ENCODE peak calls at places on chromosomes 11 and 22, in seven cellular contexts. One of them, this sample, is unnamed.

GRCh38 chr22:32737811-32738210 is 63.7 kb upstream of the TIMP3 start:
- DNase-seq in naive thymus-derived CD4-positive, alpha-beta T cell: no peak
- DNase-seq in mammary epithelial cell: no peak
- DNase-seq in stomach: no peak
- DNase-seq in cardiac muscle cell: no peak
- DNase-seq in right atrium auricular region: no peak
- DNase-seq in esophagus muscularis mucosa: no peak
- DNase-seq in this sample: no peak

GRCh38 chr22:41857160-41857859 is 24.4 kb downstream of the SREBF2 start:
- DNase-seq in naive thymus-derived CD4-positive, alpha-beta T cell: peak; percentile 53
- DNase-seq in mammary epithelial cell: peak; percentile 88
- DNase-seq in stomach: peak; percentile 38
- DNase-seq in cardiac muscle cell: peak; percentile 76
- DNase-seq in right atrium auricular region: no peak
- DNase-seq in esophagus muscularis mucosa: no peak
- DNase-seq in this sample: peak; percentile 72

GRCh38 chr11:130583866-130584265 is 135.4 kb downstream of the ADAMTS15 start:
- DNase-seq in naive thymus-derived CD4-positive, alpha-beta T cell: no peak
- DNase-seq in mammary epithelial cell: no peak
- DNase-seq in stomach: no peak
- DNase-seq in cardiac muscle cell: no peak
- DNase-seq in right atrium auricular region: no peak
- DNase-seq in esophagus muscularis mucosa: no peak
- DNase-seq in this sample: no peak

GRCh38 chr22:29062286-29062949 is 787 bp upstream of the C22orf31 start:
- DNase-seq in naive thymus-derived CD4-positive, alpha-beta T cell: no peak
- DNase-seq in mammary epithelial cell: peak; percentile 38
- DNase-seq in stomach: no peak
- DNase-seq in cardiac muscle cell: peak; percentile 35
- DNase-seq in right atrium auricular region: no peak
- DNase-seq in esophagus muscularis mucosa: no peak
- DNase-seq in this sample: no peak

GRCh38 chr22:31151872-31152271 is 8.1 kb upstream of the RNF185 start:
- DNase-seq in naive thymus-derived CD4-positive, alpha-beta T cell: no peak
- DNase-seq in mammary epithelial cell: no peak
- DNase-seq in stomach: no peak
- DNase-seq in cardiac muscle cell: no peak
- DNase-seq in right atrium auricular region: no peak
- DNase-seq in esophagus muscularis mucosa: no peak
- DNase-seq in this sample: no peak

GRCh38 chr11:75474878-75475766 is 42.1 kb upstream of the KLHL35 start:
- DNase-seq in naive thymus-derived CD4-positive, alpha-beta T cell: peak; percentile 32
- DNase-seq in mammary epithelial cell: no peak
- DNase-seq in stomach: peak; percentile 33
- DNase-seq in cardiac muscle cell: peak; percentile 24
- DNase-seq in right atrium auricular region: no peak
- DNase-seq in esophagus muscularis mucosa: no peak
- DNase-seq in this sample: no peak

GRCh38 chr11:108224908-108225786 is 2.3 kb downstream of the ATM start:
- DNase-seq in naive thymus-derived CD4-positive, alpha-beta T cell: peak; percentile 66
- DNase-seq in mammary epithelial cell: no peak
- DNase-seq in stomach: no peak
- DNase-seq in cardiac muscle cell: no peak
- DNase-seq in right atrium auricular region: no peak
- DNase-seq in esophagus muscularis mucosa: no peak
- DNase-seq in this sample: no peak

GRCh38 chr11:68436985-68437926 is 23.3 kb upstream of the PPP6R3 start:
- DNase-seq in naive thymus-derived CD4-positive, alpha-beta T cell: no peak
- DNase-seq in mammary epithelial cell: peak; percentile 75
- DNase-seq in stomach: no peak
- DNase-seq in cardiac muscle cell: no peak
- DNase-seq in right atrium auricular region: peak; percentile 80
- DNase-seq in esophagus muscularis mucosa: no peak
- DNase-seq in this sample: peak; percentile 31

GRCh38 chr11:59106363-59107336 is at the start of gene FAM111B:
- DNase-seq in naive thymus-derived CD4-positive, alpha-beta T cell: peak; percentile 39
- DNase-seq in mammary epithelial cell: peak; percentile 97
- DNase-seq in stomach: peak; percentile 86
- DNase-seq in cardiac muscle cell: peak; percentile 77
- DNase-seq in right atrium auricular region: peak; percentile 88
- DNase-seq in esophagus muscularis mucosa: no peak
- DNase-seq in this sample: peak; percentile 90

GRCh38 chr11:116119158-116119557 is 614.9 kb upstream of the CADM1 start:
- DNase-seq in naive thymus-derived CD4-positive, alpha-beta T cell: no peak
- DNase-seq in mammary epithelial cell: no peak
- DNase-seq in stomach: no peak
- DNase-seq in cardiac muscle cell: no peak
- DNase-seq in right atrium auricular region: no peak
- DNase-seq in esophagus muscularis mucosa: no peak
- DNase-seq in this sample: no peak

GRCh38 chr11:31873115-31873514 is 62.0 kb upstream of the PAX6 start:
- DNase-seq in naive thymus-derived CD4-positive, alpha-beta T cell: no peak
- DNase-seq in mammary epithelial cell: no peak
- DNase-seq in stomach: no peak
- DNase-seq in cardiac muscle cell: no peak
- DNase-seq in right atrium auricular region: no peak
- DNase-seq in esophagus muscularis mucosa: no peak
- DNase-seq in this sample: peak; percentile 25

GRCh38 chr11:110199184-110199981 is 97.0 kb downstream of the RDX start:
- DNase-seq in naive thymus-derived CD4-positive, alpha-beta T cell: no peak
- DNase-seq in mammary epithelial cell: peak; percentile 42
- DNase-seq in stomach: no peak
- DNase-seq in cardiac muscle cell: peak; percentile 36
- DNase-seq in right atrium auricular region: peak; percentile 38
- DNase-seq in esophagus muscularis mucosa: peak; percentile 80
- DNase-seq in this sample: no peak

GRCh38 chr11:44877908-44878459 is 72.7 kb downstream of the TP53I11 start:
- DNase-seq in naive thymus-derived CD4-positive, alpha-beta T cell: no peak
- DNase-seq in mammary epithelial cell: no peak
- DNase-seq in stomach: no peak
- DNase-seq in cardiac muscle cell: no peak
- DNase-seq in right atrium auricular region: no peak
- DNase-seq in esophagus muscularis mucosa: no peak
- DNase-seq in this sample: no peak

GRCh38 chr11:78168539-78169477 is 19.6 kb downstream of the KCTD21 start:
- DNase-seq in naive thymus-derived CD4-positive, alpha-beta T cell: no peak
- DNase-seq in mammary epithelial cell: no peak
- DNase-seq in stomach: peak; percentile 35
- DNase-seq in cardiac muscle cell: peak; percentile 82
- DNase-seq in right atrium auricular region: peak; percentile 96
- DNase-seq in esophagus muscularis mucosa: peak; percentile 93
- DNase-seq in this sample: no peak

GRCh38 chr22:44393066-44393465 is 80.3 kb upstream of the SHISAL1 start:
- DNase-seq in naive thymus-derived CD4-positive, alpha-beta T cell: no peak
- DNase-seq in mammary epithelial cell: no peak
- DNase-seq in stomach: no peak
- DNase-seq in cardiac muscle cell: no peak
- DNase-seq in right atrium auricular region: no peak
- DNase-seq in esophagus muscularis mucosa: no peak
- DNase-seq in this sample: no peak

GRCh38 chr22:19853879-19854777 is 546 bp downstream of the GNB1L start:
- DNase-seq in naive thymus-derived CD4-positive, alpha-beta T cell: no peak
- DNase-seq in mammary epithelial cell: no peak
- DNase-seq in stomach: peak; percentile 25
- DNase-seq in cardiac muscle cell: no peak
- DNase-seq in right atrium auricular region: peak; percentile 58
- DNase-seq in esophagus muscularis mucosa: peak; percentile 87
- DNase-seq in this sample: no peak

GRCh38 chr11:1196516-1197391 is 26.1 kb upstream of the MUC5B start:
- DNase-seq in naive thymus-derived CD4-positive, alpha-beta T cell: no peak
- DNase-seq in mammary epithelial cell: no peak
- DNase-seq in stomach: peak; percentile 24
- DNase-seq in cardiac muscle cell: no peak
- DNase-seq in right atrium auricular region: no peak
- DNase-seq in esophagus muscularis mucosa: no peak
- DNase-seq in this sample: no peak

GRCh38 chr11:83401506-83402225 is 115.5 kb upstream of the CCDC90B start:
- DNase-seq in naive thymus-derived CD4-positive, alpha-beta T cell: no peak
- DNase-seq in mammary epithelial cell: no peak
- DNase-seq in stomach: no peak
- DNase-seq in cardiac muscle cell: no peak
- DNase-seq in right atrium auricular region: no peak
- DNase-seq in esophagus muscularis mucosa: no peak
- DNase-seq in this sample: no peak
- H3K4me1 ChIP-seq in naive thymus-derived CD4-positive, alpha-beta T cell: no peaks in the 10 kb centered on the region
- H3K4me1 ChIP-seq in mammary epithelial cell: no peaks in the 10 kb centered on the region
- H3K4me1 ChIP-seq in stomach: no peaks in the 10 kb centered on the region
- H3K4me1 ChIP-seq in cardiac muscle cell: no peaks in the 10 kb centered on the region
- H3K4me1 ChIP-seq in right atrium auricular region: no peaks in the 10 kb centered on the region
- H3K4me1 ChIP-seq in esophagus muscularis mucosa: no peaks in the 10 kb centered on the region
- H3K4me1 ChIP-seq in this sample: no peaks in the 10 kb centered on the region

GRCh38 chr11:117871784-117872183 is 4.7 kb downstream of the FXYD6 start:
- DNase-seq in naive thymus-derived CD4-positive, alpha-beta T cell: no peak
- DNase-seq in mammary epithelial cell: no peak
- DNase-seq in stomach: no peak
- DNase-seq in cardiac muscle cell: no peak
- DNase-seq in right atrium auricular region: no peak
- DNase-seq in esophagus muscularis mucosa: peak; percentile 90
- DNase-seq in this sample: no peak

GRCh38 chr11:117872420-117872961 is 4.0 kb downstream of the FXYD6 start:
- DNase-seq in naive thymus-derived CD4-positive, alpha-beta T cell: no peak
- DNase-seq in mammary epithelial cell: no peak
- DNase-seq in stomach: no peak
- DNase-seq in cardiac muscle cell: no peak
- DNase-seq in right atrium auricular region: no peak
- DNase-seq in esophagus muscularis mucosa: peak; percentile 91
- DNase-seq in this sample: no peak

GRCh38 chr11:117868815-117869642 is 7.4 kb downstream of the FXYD6 start:
- DNase-seq in naive thymus-derived CD4-positive, alpha-beta T cell: no peak
- DNase-seq in mammary epithelial cell: no peak
- DNase-seq in stomach: no peak
- DNase-seq in cardiac muscle cell: no peak
- DNase-seq in right atrium auricular region: no peak
- DNase-seq in esophagus muscularis mucosa: peak; percentile 87
- DNase-seq in this sample: no peak

GRCh38 chr11:117871160-117871559 is 5.3 kb downstream of the FXYD6 start:
- DNase-seq in naive thymus-derived CD4-positive, alpha-beta T cell: no peak
- DNase-seq in mammary epithelial cell: no peak
- DNase-seq in stomach: no peak
- DNase-seq in cardiac muscle cell: no peak
- DNase-seq in right atrium auricular region: no peak
- DNase-seq in esophagus muscularis mucosa: no peak
- DNase-seq in this sample: no peak

GRCh38 chr11:117870176-117870952 is 6.1 kb downstream of the FXYD6 start:
- DNase-seq in naive thymus-derived CD4-positive, alpha-beta T cell: no peak
- DNase-seq in mammary epithelial cell: peak; percentile 38
- DNase-seq in stomach: no peak
- DNase-seq in cardiac muscle cell: peak; percentile 32
- DNase-seq in right atrium auricular region: no peak
- DNase-seq in esophagus muscularis mucosa: no peak
- DNase-seq in this sample: no peak
- H3K4me1 ChIP-seq in naive thymus-derived CD4-positive, alpha-beta T cell: peaks cover 6% of the 10 kb centered on the region
- H3K4me1 ChIP-seq in mammary epithelial cell: peaks cover 3% of the 10 kb centered on the region
- H3K4me1 ChIP-seq in stomach: peaks cover 12% of the 10 kb centered on the region
- H3K4me1 ChIP-seq in cardiac muscle cell: peaks cover 41% of the 10 kb centered on the region
- H3K4me1 ChIP-seq in right atrium auricular region: peaks cover 61% of the 10 kb centered on the region
- H3K4me1 ChIP-seq in esophagus muscularis mucosa: peaks cover 59% of the 10 kb centered on the region
- H3K4me1 ChIP-seq in this sample: no peaks in the 10 kb centered on the region

DNA sequence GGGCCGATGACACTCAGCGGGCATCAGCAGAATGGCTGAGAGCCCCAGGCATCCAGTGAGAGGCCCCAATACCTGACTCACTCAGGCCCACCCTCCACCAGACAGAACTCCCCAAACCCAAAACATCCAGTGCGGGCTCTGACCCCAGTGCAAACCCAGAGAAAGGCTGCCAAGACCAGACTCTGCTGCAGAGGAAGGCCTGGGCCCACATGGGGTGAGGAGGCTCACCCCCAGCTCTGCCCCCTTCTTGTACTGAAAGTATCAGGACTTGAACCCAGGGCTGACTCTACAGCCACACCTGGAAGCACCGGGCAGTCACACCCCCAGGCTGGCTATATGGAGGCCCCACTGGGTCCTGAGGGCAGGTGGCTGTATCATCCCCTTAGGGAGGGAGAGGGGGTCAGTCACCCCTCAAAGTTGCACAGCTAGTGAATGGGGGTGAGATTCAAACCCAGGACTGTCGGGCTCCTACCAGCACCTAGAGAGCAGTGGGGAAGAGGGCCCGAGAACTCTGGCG is 49.3 kb downstream of the IGLL1 start:
- DNase-seq in naive thymus-derived CD4-positive, alpha-beta T cell: no peak
- DNase-seq in mammary epithelial cell: no peak
- DNase-seq in stomach: no peak
- DNase-seq in cardiac muscle cell: no peak
- DNase-seq in right atrium auricular region: no peak
- DNase-seq in esophagus muscularis mucosa: no peak
- DNase-seq in this sample: no peak
- H3K4me1 ChIP-seq in naive thymus-derived CD4-positive, alpha-beta T cell: no peaks in the 10 kb centered on the region
- H3K4me1 ChIP-seq in mammary epithelial cell: no peaks in the 10 kb centered on the region
- H3K4me1 ChIP-seq in stomach: peaks cover 2% of the 10 kb centered on the region
- H3K4me1 ChIP-seq in cardiac muscle cell: peaks cover 28% of the 10 kb centered on the region
- H3K4me1 ChIP-seq in right atrium auricular region: no peaks in the 10 kb centered on the region
- H3K4me1 ChIP-seq in esophagus muscularis mucosa: peaks cover 12% of the 10 kb centered on the region
- H3K4me1 ChIP-seq in this sample: no peaks in the 10 kb centered on the region

GRCh38 chr22:42938976-42939375 is 76.0 kb downstream of the PACSIN2 start:
- DNase-seq in naive thymus-derived CD4-positive, alpha-beta T cell: no peak
- DNase-seq in mammary epithelial cell: peak; percentile 66
- DNase-seq in stomach: no peak
- DNase-seq in cardiac muscle cell: no peak
- DNase-seq in right atrium auricular region: no peak
- DNase-seq in esophagus muscularis mucosa: no peak
- DNase-seq in this sample: no peak
- H3K4me1 ChIP-seq in naive thymus-derived CD4-positive, alpha-beta T cell: no peaks in the 10 kb centered on the region
- H3K4me1 ChIP-seq in mammary epithelial cell: peaks cover 54% of the 10 kb centered on the region
- H3K4me1 ChIP-seq in stomach: peaks cover 71% of the 10 kb centered on the region
- H3K4me1 ChIP-seq in cardiac muscle cell: peaks cover 10% of the 10 kb centered on the region
- H3K4me1 ChIP-seq in right atrium auricular region: peaks cover 91% of the 10 kb centered on the region
- H3K4me1 ChIP-seq in esophagus muscularis mucosa: peaks cover 98% of the 10 kb centered on the region
- H3K4me1 ChIP-seq in this sample: peaks cover 35% of the 10 kb centered on the region

GRCh38 chr11:129279326-129280026 is 87.4 kb upstream of the ARHGAP32 start:
- DNase-seq in naive thymus-derived CD4-positive, alpha-beta T cell: peak; percentile 72
- DNase-seq in mammary epithelial cell: peak; percentile 71
- DNase-seq in stomach: peak; percentile 83
- DNase-seq in cardiac muscle cell: peak; percentile 84
- DNase-seq in right atrium auricular region: no peak
- DNase-seq in esophagus muscularis mucosa: no peak
- DNase-seq in this sample: no peak

GRCh38 chr11:129281471-129282268 is 89.5 kb upstream of the ARHGAP32 start:
- DNase-seq in naive thymus-derived CD4-positive, alpha-beta T cell: no peak
- DNase-seq in mammary epithelial cell: no peak
- DNase-seq in stomach: no peak
- DNase-seq in cardiac muscle cell: no peak
- DNase-seq in right atrium auricular region: no peak
- DNase-seq in esophagus muscularis mucosa: no peak
- DNase-seq in this sample: no peak

GRCh38 chr11:129278586-129279319 is 86.6 kb upstream of the ARHGAP32 start:
- DNase-seq in naive thymus-derived CD4-positive, alpha-beta T cell: no peak
- DNase-seq in mammary epithelial cell: peak; percentile 12
- DNase-seq in stomach: no peak
- DNase-seq in cardiac muscle cell: peak; percentile 53
- DNase-seq in right atrium auricular region: no peak
- DNase-seq in esophagus muscularis mucosa: no peak
- DNase-seq in this sample: no peak

GRCh38 chr11:129282634-129283033 is 90.5 kb upstream of the ARHGAP32 start:
- DNase-seq in naive thymus-derived CD4-positive, alpha-beta T cell: no peak
- DNase-seq in mammary epithelial cell: no peak
- DNase-seq in stomach: no peak
- DNase-seq in cardiac muscle cell: no peak
- DNase-seq in right atrium auricular region: no peak
- DNase-seq in esophagus muscularis mucosa: no peak
- DNase-seq in this sample: no peak

GRCh38 chr11:129280027-129280811 is 88.1 kb upstream of the ARHGAP32 start:
- DNase-seq in naive thymus-derived CD4-positive, alpha-beta T cell: peak; percentile 6
- DNase-seq in mammary epithelial cell: no peak
- DNase-seq in stomach: no peak
- DNase-seq in cardiac muscle cell: no peak
- DNase-seq in right atrium auricular region: no peak
- DNase-seq in esophagus muscularis mucosa: no peak
- DNase-seq in this sample: no peak
- H3K4me1 ChIP-seq in naive thymus-derived CD4-positive, alpha-beta T cell: peaks cover 4% of the 10 kb centered on the region
- H3K4me1 ChIP-seq in mammary epithelial cell: peaks cover 25% of the 10 kb centered on the region
- H3K4me1 ChIP-seq in stomach: peaks cover 22% of the 10 kb centered on the region
- H3K4me1 ChIP-seq in cardiac muscle cell: peaks cover 4% of the 10 kb centered on the region
- H3K4me1 ChIP-seq in right atrium auricular region: peaks cover 39% of the 10 kb centered on the region
- H3K4me1 ChIP-seq in esophagus muscularis mucosa: peaks cover 36% of the 10 kb centered on the region
- H3K4me1 ChIP-seq in this sample: no peaks in the 10 kb centered on the region